ENCODE peak calls at places on chromosomes 11 and 22, in six cellular contexts. M, Z, B, L, V and Q are unnamed samples.

GRCh38 chr11:110878513-110878912 is 166.3 kb upstream of the ARHGAP20 start:
- DNase-seq in Z (no peak), L (no peak), M (no peak), B (no peak), V (no peak), Q (no peak)

GRCh38 chr11:69001301-69002081 is 11.6 kb downstream of the MRGPRF start:
- DNase-seq in Z (no peak), B (no peak), V (peak; percentile 41), M (peak; percentile 83), L (no peak), Q (no peak)

GRCh38 chr11:28767574-28767973 is 659.4 kb downstream of the METTL15 start:
- DNase-seq in Z (no peak), L (no peak), V (no peak), M (no peak), B (no peak), Q (no peak)

GRCh38 chr22:39292561-39293074 is 26.8 kb downstream of the RPL3 start:
- DNase-seq in L (peak; percentile 93), Z (peak; percentile 92), M (peak; percentile 93), V (peak; percentile 81), B (peak; percentile 35), Q (peak; percentile 97)

GRCh38 chr11:74084796-74085541 is 76.1 kb upstream of the UCP3 start:
- DNase-seq in M (no peak), V (no peak), Z (no peak), B (no peak), L (no peak), Q (no peak)

GRCh38 chr11:125330462-125331325 is 165.4 kb downstream of the FEZ1 start:
- DNase-seq in B (no peak), Z (no peak), V (no peak), L (no peak), M (no peak), Q (no peak)

GRCh38 chr11:62805044-62805892 is at the start of gene NXF1:
- DNase-seq in Z (peak; percentile 97), V (peak; percentile 98), M (peak; percentile 97), B (peak; percentile 60), L (peak; percentile 90), Q (peak; percentile 97)

GRCh38 chr11:11336664-11337063 is 16.4 kb downstream of the CSNK2A3 start:
- DNase-seq in B (no peak), M (no peak), Z (no peak), V (no peak), L (no peak), Q (no peak)

GRCh38 chr11:69377953-69378302 is 84.0 kb downstream of the MYEOV start:
- DNase-seq in B (no peak), Z (no peak), L (no peak), V (no peak), M (peak; percentile 55), Q (peak; percentile 40)

GRCh38 chr11:35159111-35159510 is 20.1 kb downstream of the CD44 start:
- DNase-seq in L (no peak), Z (no peak), M (no peak), B (no peak), V (no peak), Q (no peak)

GRCh38 chr11:121494355-121495099 is 41.8 kb upstream of the SORL1-AS1 start:
- DNase-seq in M (no peak), Z (no peak), V (no peak), L (no peak), B (no peak), Q (no peak)

GRCh38 chr22:30843245-30843644 is 125.3 kb downstream of the MORC2 start:
- DNase-seq in Z (peak; percentile 8), L (no peak), V (no peak), M (no peak), B (no peak), Q (no peak)

GRCh38 chr11:61890536-61891330 is 612 bp downstream of the FADS3 start:
- DNase-seq in L (no peak), B (no peak), Z (no peak), V (peak; percentile 63), M (peak; percentile 87), Q (no peak)

GRCh38 chr11:68854273-68854958 is 12.7 kb upstream of the CPT1A start:
- DNase-seq in B (no peak), M (no peak), V (no peak), L (no peak), Z (no peak), Q (no peak)

GRCh38 chr11:45159781-45160365 is 13.4 kb downstream of the PRDM11 start:
- DNase-seq in M (peak; percentile 56), Z (no peak), B (no peak), V (no peak), L (no peak), Q (no peak)

GRCh38 chr11:84853841-84854497 is 773.2 kb downstream of the DLG2 start:
- DNase-seq in B (no peak), M (no peak), Z (no peak), L (no peak), V (no peak), Q (no peak)

GRCh38 chr22:36541831-36542391 is 12.9 kb upstream of the EIF3D start:
- DNase-seq in B (no peak), Z (peak; percentile 35), L (peak; percentile 64), V (no peak), M (no peak), Q (peak; percentile 35)

GRCh38 chr11:17014321-17014773 is at the start of gene PLEKHA7:
- DNase-seq in Z (peak; percentile 34), L (no peak), B (no peak), M (peak; percentile 47), V (peak; percentile 84), Q (peak; percentile 54)

GRCh38 chr22:35726933-35727332 is 9.3 kb downstream of the APOL5 start:
- DNase-seq in L (no peak), Z (peak; percentile 21), B (no peak), V (no peak), M (no peak), Q (no peak)

GRCh38 chr11:100863080-100863581 is 176.0 kb downstream of the ARHGAP42 start:
- DNase-seq in V (no peak), B (no peak), L (no peak), Z (peak; percentile 52), M (no peak), Q (peak; percentile 57)

GRCh38 chr11:106925245-106925644 is 93.0 kb downstream of the GUCY1A2 start:
- DNase-seq in V (no peak), B (no peak), L (no peak), Z (no peak), M (no peak), Q (no peak)

GRCh38 chr22:19401483-19401882 is 30.1 kb downstream of the HIRA start:
- DNase-seq in Z (no peak), B (no peak), M (no peak), L (no peak), V (no peak), Q (no peak)
- H3K36me3 ChIP-seq in Z (peaks cover 19% of the 10 kb centered on the region), B (peaks cover 6% of the 10 kb centered on the region), M (peaks cover 9% of the 10 kb centered on the region), L (peaks cover 26% of the 10 kb centered on the region), V (peaks cover 6% of the 10 kb centered on the region), Q (peaks cover 57% of the 10 kb centered on the region)

DNA sequence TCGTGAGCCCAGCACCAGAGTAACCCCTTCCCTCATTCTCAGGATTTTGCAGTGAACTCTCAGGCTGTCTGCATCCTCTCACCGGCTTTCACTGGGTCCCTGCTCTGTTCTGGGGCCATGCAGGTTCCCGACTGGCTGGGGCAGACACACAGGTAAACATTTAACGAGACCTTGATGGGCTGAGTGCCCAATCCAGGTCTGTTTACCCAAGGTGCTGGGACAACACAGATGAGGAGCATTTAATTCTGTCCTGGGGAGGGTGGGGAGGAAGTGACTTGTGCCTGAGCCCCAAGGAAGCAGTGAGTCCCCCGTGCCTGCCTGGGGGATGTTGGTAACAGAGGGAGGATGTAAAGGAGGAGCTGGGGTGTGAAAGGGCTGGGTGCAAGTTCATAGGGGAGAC is 4.4 kb downstream of the BIK start:
- DNase-seq in L (no peak), M (no peak), V (no peak), B (no peak), Z (peak; percentile 90), Q (no peak)
- TF ChIP-seq POLR2A in L (no peak), M (no peak), V (no peak), B (no peak), Z (no peak), Q (no peak)

GRCh38 chr11:118657709-118658108 is 21.7 kb downstream of the TREH start:
- DNase-seq in Z (no peak), L (no peak), B (no peak), V (no peak), M (no peak), Q (no peak)

GRCh38 chr11:118659314-118659939 is 20.0 kb downstream of the TREH start:
- DNase-seq in V (peak; percentile 91), M (peak; percentile 96), L (peak; percentile 65), B (no peak), Z (peak; percentile 92), Q (peak; percentile 88)

GRCh38 chr11:118659956-118660645 is 19.3 kb downstream of the TREH start:
- DNase-seq in B (no peak), M (no peak), Z (no peak), L (no peak), V (no peak), Q (no peak)

GRCh38 chr11:118657238-118657637 is 22.2 kb downstream of the TREH start:
- DNase-seq in L (no peak), B (no peak), V (no peak), Z (no peak), M (no peak), Q (no peak)

GRCh38 chr11:118658372-118659313 is 20.8 kb downstream of the TREH start:
- DNase-seq in M (no peak), Z (no peak), L (no peak), V (peak; percentile 50), B (no peak), Q (no peak)
- H3K27ac ChIP-seq in M (peak overlapping the region; percentile 62), Z (peak overlapping the region; percentile 52), L (no peak overlapping the region), V (no peak overlapping the region), B (peak overlapping the region; percentile 64), Q (peak overlapping the region; percentile 18)

GRCh38 chr11:20114588-20114987 is 45.7 kb downstream of the DBX1 start:
- DNase-seq in L (no peak), B (no peak), Z (no peak), M (no peak), V (no peak), Q (no peak)

GRCh38 chr11:20113147-20113435 is 47.2 kb downstream of the DBX1 start:
- DNase-seq in M (no peak), V (no peak), B (no peak), Z (no peak), L (no peak), Q (no peak)

GRCh38 chr11:20110908-20111669 is 49.2 kb downstream of the DBX1 start:
- DNase-seq in Z (peak; percentile 58), M (no peak), L (peak; percentile 72), V (no peak), B (no peak), Q (peak; percentile 53)

GRCh38 chr11:20111871-20112270 is 48.4 kb downstream of the DBX1 start:
- DNase-seq in Z (no peak), L (no peak), B (no peak), V (no peak), M (no peak), Q (no peak)

DNA sequence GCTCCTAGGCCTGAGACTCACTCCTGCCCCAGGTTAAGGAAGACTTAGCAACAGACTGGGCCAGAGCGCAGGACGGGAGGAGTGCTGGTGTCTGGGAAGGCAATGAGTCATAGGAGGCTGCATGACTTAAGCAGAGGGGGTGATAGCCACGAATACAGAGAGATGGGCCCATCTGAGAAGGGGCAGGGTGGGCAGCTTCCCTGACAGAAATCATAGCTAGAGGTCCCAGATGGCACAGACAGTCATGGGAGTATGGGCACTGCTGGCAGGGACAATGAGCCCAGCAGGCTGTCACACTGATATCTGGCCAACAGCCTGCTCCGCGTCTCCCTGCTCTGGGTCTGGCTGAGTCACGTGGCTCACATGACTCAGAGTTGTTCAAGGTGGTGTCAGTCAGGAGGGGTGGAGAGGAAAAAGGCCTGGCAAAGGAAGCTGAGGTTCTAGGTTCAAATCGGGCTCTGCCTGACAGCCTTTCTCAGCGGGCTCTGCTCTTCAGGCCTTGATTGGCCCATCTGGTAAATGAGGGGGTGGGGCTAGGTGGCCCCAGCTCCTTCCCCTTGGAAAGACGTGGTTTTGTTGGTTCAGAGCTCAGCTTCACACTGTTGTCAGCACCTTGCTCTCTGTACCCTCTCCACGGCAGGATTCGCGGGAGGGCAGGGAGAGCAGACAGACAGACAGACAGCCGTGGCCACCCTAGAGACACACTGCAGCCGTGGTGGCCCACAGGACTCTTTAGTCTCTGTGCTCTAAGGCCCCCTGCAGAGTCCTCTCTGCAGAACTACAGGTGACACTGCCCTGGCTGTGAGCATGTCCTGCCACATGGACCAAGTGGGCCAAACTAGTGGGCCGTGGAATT is 47.8 kb downstream of the DBX1 start:
- DNase-seq in M (peak; percentile 91), L (peak; percentile 82), B (no peak), V (peak; percentile 87), Z (peak; percentile 79), Q (no peak)
- H3K36me3 ChIP-seq in M (no peaks in the 10 kb centered on the region), L (no peaks in the 10 kb centered on the region), B (peaks cover 6% of the 10 kb centered on the region), V (no peaks in the 10 kb centered on the region), Z (no peaks in the 10 kb centered on the region), Q (no peaks in the 10 kb centered on the region)